ENCODE peak calls at places on chromosomes 13 and 19, in six cellular contexts. D is bronchial epithelial cell, H is hypothalamus, A is left ventricle myocardium inferior, N is left lung, Y is psoas muscle. B is an unnamed sample.
A peak's percentile ranks its signal among the peaks of the same experiment; 100 is the strongest.

GRCh38 chr13:25860862-25861261 is 191.0 kb downstream of the SHISA2 start:
- DNase-seq in D (peak; percentile 83), H (no peak), A (no peak), N (no peak), Y (no peak), B (peak; percentile 77)

GRCh38 chr19:10826846-10827245 is 9.2 kb downstream of the TMED1 start:
- DNase-seq in D (no peak), H (no peak), A (peak; percentile 0), N (no peak), Y (no peak), B (no peak)

GRCh38 chr13:110272651-110273050 is 34.3 kb downstream of the COL4A1 start:
- DNase-seq in D (no peak), H (no peak), A (no peak), N (no peak), Y (no peak), B (no peak)

GRCh38 chr19:6014551-6015135 is 36.7 kb upstream of the RANBP3 start:
- DNase-seq in D (no peak), H (no peak), A (no peak), N (peak; percentile 53), Y (no peak), B (no peak)

GRCh38 chr13:20074956-20075355 is 85.9 kb downstream of the GJA3 start:
- DNase-seq in D (no peak), H (no peak), A (no peak), N (no peak), Y (no peak), B (no peak)

GRCh38 chr19:35063940-35064818 is 22.7 kb downstream of the HPN start:
- DNase-seq in D (peak; percentile 89), H (no peak), A (no peak), N (no peak), Y (no peak), B (peak; percentile 86)

GRCh38 chr13:21971662-21972635 is 301.1 kb downstream of the FGF9 start:
- DNase-seq in D (no peak), H (no peak), A (no peak), N (no peak), Y (no peak), B (no peak)

GRCh38 chr13:71621152-71622124 is 245.6 kb downstream of the DACH1 start:
- DNase-seq in D (no peak), H (no peak), A (no peak), N (no peak), Y (no peak), B (no peak)

GRCh38 chr13:51557875-51558604 is 26.2 kb upstream of the WDFY2 start:
- DNase-seq in D (peak; percentile 97), H (no peak), A (no peak), N (no peak), Y (no peak), B (peak; percentile 93)

GRCh38 chr19:54209748-54210494 is 9.3 kb downstream of the RPS9 start:
- DNase-seq in D (peak; percentile 96), H (peak; percentile 42), A (peak; percentile 80), N (peak; percentile 82), Y (peak; percentile 90), B (peak; percentile 96)

GRCh38 chr19:41430907-41431306 is 3.7 kb upstream of the B3GNT8 start:
- DNase-seq in D (no peak), H (no peak), A (no peak), N (peak; percentile 28), Y (no peak), B (no peak)